ENCODE peak calls at places on chromosomes 12 and 14, in ten cellular contexts. One of them, this sample, is unnamed.

GRCh38 chr12:104615048-104615561 is 158.4 kb downstream of the CHST11 start:
- DNase-seq in Karpas-422: no peak
- DNase-seq in foreskin keratinocyte: no peak
- DNase-seq in MM.1S: no peak
- DNase-seq in tibial nerve: no peak
- DNase-seq in fibroblast of lung: no peak
- DNase-seq in lower lobe of right lung: no peak
- DNase-seq in esophagus squamous epithelium: no peak
- DNase-seq in mesenchymal stem cell: peak
- DNase-seq in caudate nucleus: no peak
- DNase-seq in this sample: peak

GRCh38 chr14:98984719-98985041 is 287.3 kb downstream of the BCL11B start:
- DNase-seq in Karpas-422: no peak
- DNase-seq in foreskin keratinocyte: no peak
- DNase-seq in MM.1S: no peak
- DNase-seq in tibial nerve: no peak
- DNase-seq in fibroblast of lung: no peak
- DNase-seq in lower lobe of right lung: no peak
- DNase-seq in esophagus squamous epithelium: no peak
- DNase-seq in mesenchymal stem cell: no peak
- DNase-seq in caudate nucleus: no peak
- DNase-seq in this sample: no peak

GRCh38 chr14:68979021-68979721 is at the start of gene ACTN1:
- DNase-seq in Karpas-422: peak
- DNase-seq in foreskin keratinocyte: peak
- DNase-seq in MM.1S: peak
- DNase-seq in tibial nerve: peak
- DNase-seq in fibroblast of lung: peak
- DNase-seq in lower lobe of right lung: peak
- DNase-seq in esophagus squamous epithelium: peak
- DNase-seq in mesenchymal stem cell: peak
- DNase-seq in caudate nucleus: peak
- DNase-seq in this sample: peak

GRCh38 chr12:12405882-12406281 is 49.0 kb downstream of the BORCS5 start:
- DNase-seq in Karpas-422: no peak
- DNase-seq in foreskin keratinocyte: no peak
- DNase-seq in MM.1S: no peak
- DNase-seq in tibial nerve: no peak
- DNase-seq in fibroblast of lung: peak
- DNase-seq in lower lobe of right lung: peak
- DNase-seq in esophagus squamous epithelium: no peak
- DNase-seq in mesenchymal stem cell: no peak
- DNase-seq in caudate nucleus: no peak
- DNase-seq in this sample: no peak

GRCh38 chr12:106719879-106720278 is 54.6 kb upstream of the RIC8B start:
- DNase-seq in Karpas-422: no peak
- DNase-seq in foreskin keratinocyte: no peak
- DNase-seq in MM.1S: no peak
- DNase-seq in tibial nerve: no peak
- DNase-seq in fibroblast of lung: no peak
- DNase-seq in lower lobe of right lung: no peak
- DNase-seq in esophagus squamous epithelium: no peak
- DNase-seq in mesenchymal stem cell: no peak
- DNase-seq in caudate nucleus: no peak
- DNase-seq in this sample: no peak

GRCh38 chr12:42296503-42297109 is 29.3 kb downstream of the ZCRB1 start:
- DNase-seq in Karpas-422: peak
- DNase-seq in foreskin keratinocyte: no peak
- DNase-seq in MM.1S: peak
- DNase-seq in tibial nerve: no peak
- DNase-seq in fibroblast of lung: no peak
- DNase-seq in lower lobe of right lung: no peak
- DNase-seq in esophagus squamous epithelium: no peak
- DNase-seq in mesenchymal stem cell: peak
- DNase-seq in caudate nucleus: no peak
- DNase-seq in this sample: no peak

GRCh38 chr12:124420041-124420765 is 125.3 kb downstream of the RFLNA start:
- DNase-seq in Karpas-422: no peak
- DNase-seq in foreskin keratinocyte: no peak
- DNase-seq in MM.1S: no peak
- DNase-seq in tibial nerve: no peak
- DNase-seq in fibroblast of lung: no peak
- DNase-seq in lower lobe of right lung: no peak
- DNase-seq in esophagus squamous epithelium: no peak
- DNase-seq in mesenchymal stem cell: no peak
- DNase-seq in caudate nucleus: no peak
- DNase-seq in this sample: no peak

GRCh38 chr12:4117386-4118016 is 156.1 kb upstream of the CCND2 start:
- DNase-seq in Karpas-422: peak
- DNase-seq in foreskin keratinocyte: no peak
- DNase-seq in MM.1S: peak
- DNase-seq in tibial nerve: no peak
- DNase-seq in fibroblast of lung: no peak
- DNase-seq in lower lobe of right lung: no peak
- DNase-seq in esophagus squamous epithelium: no peak
- DNase-seq in mesenchymal stem cell: no peak
- DNase-seq in caudate nucleus: no peak
- DNase-seq in this sample: peak

DNA sequence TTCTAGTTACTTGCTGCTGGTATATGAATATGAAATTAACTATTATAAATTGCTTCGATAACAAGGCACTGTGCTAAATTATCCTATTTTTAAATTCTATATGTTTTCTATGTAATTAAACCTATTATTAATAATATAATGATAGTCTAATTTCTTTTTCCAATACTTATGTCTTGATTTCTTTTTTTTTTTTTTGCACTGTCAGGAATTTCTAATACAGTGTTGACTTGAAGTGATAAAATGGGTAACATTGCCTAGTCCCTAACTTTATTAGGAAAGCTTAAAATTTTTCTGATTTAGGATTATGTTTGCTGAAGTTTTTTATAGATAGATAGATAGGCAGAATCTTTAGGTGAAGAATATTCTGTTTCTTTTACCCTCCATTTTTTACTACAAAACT is 13.6 kb upstream of the DHRS7 start:
- DNase-seq in Karpas-422: no peak
- DNase-seq in foreskin keratinocyte: no peak
- DNase-seq in MM.1S: no peak
- DNase-seq in tibial nerve: no peak
- DNase-seq in fibroblast of lung: no peak
- DNase-seq in lower lobe of right lung: no peak
- DNase-seq in esophagus squamous epithelium: no peak
- DNase-seq in mesenchymal stem cell: no peak
- DNase-seq in caudate nucleus: no peak
- DNase-seq in this sample: no peak
- H3K27ac ChIP-seq in Karpas-422: no peak
- H3K27ac ChIP-seq in foreskin keratinocyte: peak
- H3K27ac ChIP-seq in MM.1S: no peak
- H3K27ac ChIP-seq in tibial nerve: no peak
- H3K27ac ChIP-seq in fibroblast of lung: no peak
- H3K27ac ChIP-seq in lower lobe of right lung: no peak
- H3K27ac ChIP-seq in esophagus squamous epithelium: no peak
- H3K27ac ChIP-seq in mesenchymal stem cell: no peak
- H3K27ac ChIP-seq in caudate nucleus: no peak
- H3K27ac ChIP-seq in this sample: no peak

GRCh38 chr14:101227611-101228594 is 324.4 kb upstream of the RTL1 start:
- DNase-seq in Karpas-422: no peak
- DNase-seq in foreskin keratinocyte: no peak
- DNase-seq in MM.1S: no peak
- DNase-seq in tibial nerve: no peak
- DNase-seq in fibroblast of lung: no peak
- DNase-seq in lower lobe of right lung: no peak
- DNase-seq in esophagus squamous epithelium: no peak
- DNase-seq in mesenchymal stem cell: no peak
- DNase-seq in caudate nucleus: no peak
- DNase-seq in this sample: peak

GRCh38 chr14:101229666-101230065 is 326.1 kb upstream of the RTL1 start:
- DNase-seq in Karpas-422: no peak
- DNase-seq in foreskin keratinocyte: no peak
- DNase-seq in MM.1S: no peak
- DNase-seq in tibial nerve: no peak
- DNase-seq in fibroblast of lung: no peak
- DNase-seq in lower lobe of right lung: no peak
- DNase-seq in esophagus squamous epithelium: no peak
- DNase-seq in mesenchymal stem cell: no peak
- DNase-seq in caudate nucleus: no peak
- DNase-seq in this sample: no peak

GRCh38 chr14:101230851-101231550 is 327.5 kb upstream of the RTL1 start:
- DNase-seq in Karpas-422: no peak
- DNase-seq in foreskin keratinocyte: no peak
- DNase-seq in MM.1S: no peak
- DNase-seq in tibial nerve: no peak
- DNase-seq in fibroblast of lung: no peak
- DNase-seq in lower lobe of right lung: no peak
- DNase-seq in esophagus squamous epithelium: no peak
- DNase-seq in mesenchymal stem cell: no peak
- DNase-seq in caudate nucleus: no peak
- DNase-seq in this sample: no peak

GRCh38 chr14:101230161-101230850 is 326.8 kb upstream of the RTL1 start:
- DNase-seq in Karpas-422: no peak
- DNase-seq in foreskin keratinocyte: no peak
- DNase-seq in MM.1S: no peak
- DNase-seq in tibial nerve: no peak
- DNase-seq in fibroblast of lung: no peak
- DNase-seq in lower lobe of right lung: no peak
- DNase-seq in esophagus squamous epithelium: no peak
- DNase-seq in mesenchymal stem cell: no peak
- DNase-seq in caudate nucleus: no peak
- DNase-seq in this sample: no peak

DNA sequence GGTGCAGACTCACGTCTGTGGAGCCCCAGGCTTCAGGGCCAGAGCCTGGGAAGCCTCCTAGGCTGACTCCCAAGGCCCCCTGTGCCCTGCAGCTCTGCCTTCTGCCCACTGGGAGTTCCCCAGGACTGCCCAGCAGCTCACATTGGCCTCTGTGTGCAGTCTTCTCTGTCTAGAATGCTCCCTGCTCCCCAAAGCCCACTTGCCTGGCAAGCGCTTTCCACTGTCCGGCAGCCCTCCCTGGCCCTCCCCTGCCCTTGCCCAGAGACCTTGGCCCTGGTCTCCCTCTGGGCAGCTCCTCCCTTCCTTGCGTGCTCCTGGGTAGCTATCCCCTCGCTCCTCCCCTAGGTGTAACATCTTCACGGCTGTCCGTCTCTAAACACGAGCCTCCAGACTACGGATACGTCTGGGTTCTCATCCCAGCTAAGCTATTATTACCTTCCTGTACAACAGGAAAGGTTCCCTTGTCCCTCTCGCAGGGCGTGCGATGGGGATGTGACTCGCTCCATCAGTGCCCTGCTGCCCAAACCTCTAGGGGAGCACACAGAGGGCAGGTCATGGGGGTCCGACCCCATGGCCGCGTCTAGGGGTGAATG is 325.5 kb upstream of the RTL1 start:
- DNase-seq in Karpas-422: no peak
- DNase-seq in foreskin keratinocyte: no peak
- DNase-seq in MM.1S: no peak
- DNase-seq in tibial nerve: no peak
- DNase-seq in fibroblast of lung: no peak
- DNase-seq in lower lobe of right lung: no peak
- DNase-seq in esophagus squamous epithelium: no peak
- DNase-seq in mesenchymal stem cell: no peak
- DNase-seq in caudate nucleus: no peak
- DNase-seq in this sample: peak
- H3K27ac ChIP-seq in Karpas-422: no peak
- H3K27ac ChIP-seq in foreskin keratinocyte: no peak
- H3K27ac ChIP-seq in MM.1S: no peak
- H3K27ac ChIP-seq in tibial nerve: no peak
- H3K27ac ChIP-seq in fibroblast of lung: no peak
- H3K27ac ChIP-seq in lower lobe of right lung: no peak
- H3K27ac ChIP-seq in esophagus squamous epithelium: no peak
- H3K27ac ChIP-seq in mesenchymal stem cell: no peak
- H3K27ac ChIP-seq in caudate nucleus: no peak
- H3K27ac ChIP-seq in this sample: no peak

DNA sequence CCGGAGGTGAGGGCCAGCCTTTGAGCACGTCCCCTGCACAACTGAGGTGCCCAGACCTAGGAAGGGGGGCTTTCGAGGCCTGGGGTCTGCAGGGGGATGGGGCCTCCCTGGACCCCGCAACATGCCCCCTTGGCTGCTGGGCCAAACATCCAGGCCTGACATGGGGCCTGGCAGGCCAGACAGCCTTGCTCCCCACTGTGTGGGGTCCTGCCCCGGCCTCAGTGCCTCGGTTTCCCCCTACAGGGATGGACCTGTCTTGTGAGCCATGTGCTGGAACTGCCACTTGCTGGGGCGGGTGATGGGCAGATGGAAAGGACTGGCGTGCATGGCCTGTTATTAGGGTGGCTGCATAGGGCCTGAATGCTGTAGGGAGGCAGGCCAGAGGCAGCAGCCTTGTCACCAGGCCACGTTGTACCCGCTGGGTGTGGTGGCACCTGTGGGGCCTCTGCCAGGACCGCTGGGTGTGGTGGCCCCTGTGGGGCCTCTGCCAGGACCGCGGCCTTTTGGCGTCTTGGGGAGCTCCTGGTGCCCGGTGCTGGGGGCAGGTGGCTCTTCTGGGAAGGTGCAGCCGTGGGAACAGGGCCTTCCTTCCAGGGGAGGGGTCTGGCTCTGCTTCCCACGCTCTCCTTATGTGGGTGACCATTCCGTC is 20.4 kb downstream of the ASPG start:
- DNase-seq in Karpas-422: no peak
- DNase-seq in foreskin keratinocyte: no peak
- DNase-seq in MM.1S: no peak
- DNase-seq in tibial nerve: no peak
- DNase-seq in fibroblast of lung: no peak
- DNase-seq in lower lobe of right lung: no peak
- DNase-seq in esophagus squamous epithelium: no peak
- DNase-seq in mesenchymal stem cell: no peak
- DNase-seq in caudate nucleus: no peak
- DNase-seq in this sample: no peak
- H3K27ac ChIP-seq in Karpas-422: no peak
- H3K27ac ChIP-seq in foreskin keratinocyte: no peak
- H3K27ac ChIP-seq in MM.1S: no peak
- H3K27ac ChIP-seq in tibial nerve: no peak
- H3K27ac ChIP-seq in fibroblast of lung: no peak
- H3K27ac ChIP-seq in lower lobe of right lung: no peak
- H3K27ac ChIP-seq in esophagus squamous epithelium: peak
- H3K27ac ChIP-seq in mesenchymal stem cell: no peak
- H3K27ac ChIP-seq in caudate nucleus: no peak
- H3K27ac ChIP-seq in this sample: no peak

GRCh38 chr14:92520701-92521415 is 7.3 kb downstream of the RIN3 start:
- DNase-seq in Karpas-422: no peak
- DNase-seq in foreskin keratinocyte: no peak
- DNase-seq in MM.1S: no peak
- DNase-seq in tibial nerve: no peak
- DNase-seq in fibroblast of lung: no peak
- DNase-seq in lower lobe of right lung: no peak
- DNase-seq in esophagus squamous epithelium: no peak
- DNase-seq in mesenchymal stem cell: no peak
- DNase-seq in caudate nucleus: no peak
- DNase-seq in this sample: no peak

GRCh38 chr14:92525318-92526095 is 11.9 kb downstream of the RIN3 start:
- DNase-seq in Karpas-422: no peak
- DNase-seq in foreskin keratinocyte: no peak
- DNase-seq in MM.1S: no peak
- DNase-seq in tibial nerve: no peak
- DNase-seq in fibroblast of lung: no peak
- DNase-seq in lower lobe of right lung: no peak
- DNase-seq in esophagus squamous epithelium: no peak
- DNase-seq in mesenchymal stem cell: no peak
- DNase-seq in caudate nucleus: no peak
- DNase-seq in this sample: no peak

GRCh38 chr14:92523752-92524151 is 10.2 kb downstream of the RIN3 start:
- DNase-seq in Karpas-422: no peak
- DNase-seq in foreskin keratinocyte: no peak
- DNase-seq in MM.1S: no peak
- DNase-seq in tibial nerve: no peak
- DNase-seq in fibroblast of lung: no peak
- DNase-seq in lower lobe of right lung: no peak
- DNase-seq in esophagus squamous epithelium: no peak
- DNase-seq in mesenchymal stem cell: no peak
- DNase-seq in caudate nucleus: no peak
- DNase-seq in this sample: no peak

GRCh38 chr14:92527724-92528123 is 14.1 kb downstream of the RIN3 start:
- DNase-seq in Karpas-422: no peak
- DNase-seq in foreskin keratinocyte: no peak
- DNase-seq in MM.1S: no peak
- DNase-seq in tibial nerve: no peak
- DNase-seq in fibroblast of lung: peak
- DNase-seq in lower lobe of right lung: no peak
- DNase-seq in esophagus squamous epithelium: no peak
- DNase-seq in mesenchymal stem cell: peak
- DNase-seq in caudate nucleus: no peak
- DNase-seq in this sample: no peak

GRCh38 chr14:92524603-92525185 is 11.1 kb downstream of the RIN3 start:
- DNase-seq in Karpas-422: no peak
- DNase-seq in foreskin keratinocyte: no peak
- DNase-seq in MM.1S: no peak
- DNase-seq in tibial nerve: no peak
- DNase-seq in fibroblast of lung: no peak
- DNase-seq in lower lobe of right lung: no peak
- DNase-seq in esophagus squamous epithelium: no peak
- DNase-seq in mesenchymal stem cell: no peak
- DNase-seq in caudate nucleus: no peak
- DNase-seq in this sample: no peak
- H3K27ac ChIP-seq in Karpas-422: no peak
- H3K27ac ChIP-seq in foreskin keratinocyte: no peak
- H3K27ac ChIP-seq in MM.1S: no peak
- H3K27ac ChIP-seq in tibial nerve: no peak
- H3K27ac ChIP-seq in fibroblast of lung: no peak
- H3K27ac ChIP-seq in lower lobe of right lung: no peak
- H3K27ac ChIP-seq in esophagus squamous epithelium: no peak
- H3K27ac ChIP-seq in mesenchymal stem cell: no peak
- H3K27ac ChIP-seq in caudate nucleus: no peak
- H3K27ac ChIP-seq in this sample: no peak

This sample was measured in right atrium auricular region.